ENCODE peak calls at places on chromosomes 12 and 14, in four cellular contexts. Z is DND-41, S is tibial nerve, K is cardiac muscle cell. G is an unnamed sample.

GRCh38 chr14:22802860-22803562 is 12.2 kb downstream of the SLC7A7 start:
- DNase-seq in Z (no peak), S (no peak), K (no peak), G (no peak)

GRCh38 chr12:114866331-114866730 is 182.4 kb upstream of the TBX3 start:
- DNase-seq in Z (no peak), S (no peak), K (no peak), G (no peak)

GRCh38 chr12:105378821-105379400 is 48.4 kb downstream of the C12orf75 start:
- DNase-seq in Z (no peak), S (no peak), K (peak; percentile 30), G (no peak)

GRCh38 chr12:125140918-125141573 is 75.8 kb downstream of the AACS start:
- DNase-seq in Z (no peak), S (no peak), K (no peak), G (peak; percentile 91)

GRCh38 chr12:4245446-4245845 is 28.1 kb upstream of the CCND2 start:
- DNase-seq in Z (no peak), S (no peak), K (no peak), G (no peak)

GRCh38 chr14:34005901-34006300 is 55.0 kb upstream of the EGLN3 start:
- DNase-seq in Z (no peak), S (no peak), K (no peak), G (no peak)

GRCh38 chr14:29236848-29237247 is 470.3 kb downstream of the FOXG1 start:
- DNase-seq in Z (no peak), S (no peak), K (no peak), G (peak; percentile 73)

GRCh38 chr14:103943673-103944072 is 1.3 kb upstream of the RD3L start:
- DNase-seq in Z (no peak), S (no peak), K (no peak), G (no peak)

GRCh38 chr14:52346778-52347177 is 32.7 kb downstream of the PTGER2 start:
- DNase-seq in Z (no peak), S (no peak), K (no peak), G (no peak)

GRCh38 chr12:120540445-120540844 is 6.3 kb downstream of the RNF10 start:
- DNase-seq in Z (no peak), S (no peak), K (no peak), G (no peak)

GRCh38 chr14:21044106-21044618 is 2.0 kb downstream of the RNASE7 start:
- DNase-seq in Z (peak; percentile 20), S (no peak), K (no peak), G (no peak)

GRCh38 chr12:75825686-75826085 is 205.9 kb downstream of the PHLDA1 start:
- DNase-seq in Z (no peak), S (no peak), K (no peak), G (peak; percentile 82)

GRCh38 chr12:131403676-131404075 is 307.2 kb upstream of the SFSWAP start:
- DNase-seq in Z (no peak), S (no peak), K (no peak), G (no peak)

GRCh38 chr12:94954029-94954685 is 49.3 kb downstream of the NDUFA12 start:
- DNase-seq in Z (no peak), S (no peak), K (no peak), G (peak; percentile 91)

GRCh38 chr12:1630081-1630826 is 1.2 kb downstream of the WNT5B start:
- DNase-seq in Z (peak; percentile 43), S (no peak), K (peak; percentile 47), G (peak; percentile 45)

GRCh38 chr12:108939594-108939993 is 59.7 kb downstream of the DAO start:
- DNase-seq in Z (peak; percentile 12), S (no peak), K (peak; percentile 54), G (peak; percentile 58)

GRCh38 chr12:95085612-95086011 is 12.2 kb upstream of the NR2C1 start:
- DNase-seq in Z (no peak), S (no peak), K (no peak), G (no peak)

GRCh38 chr12:24864796-24865125 is 84.1 kb downstream of the BCAT1 start:
- DNase-seq in Z (peak; percentile 49), S (no peak), K (no peak), G (no peak)

GRCh38 chr14:105854600-105855245 is 328.3 kb downstream of the TMEM121 start:
- DNase-seq in Z (peak; percentile 2), S (no peak), K (no peak), G (no peak)

GRCh38 chr12:68617160-68617926 is 6.6 kb downstream of the RAP1B start:
- DNase-seq in Z (no peak), S (no peak), K (no peak), G (peak; percentile 63)

GRCh38 chr14:76313303-76313702 is 62.6 kb upstream of the ESRRB start:
- DNase-seq in Z (no peak), S (no peak), K (no peak), G (no peak)

GRCh38 chr14:51807355-51807754 is 53.1 kb upstream of the GNG2 start:
- DNase-seq in Z (no peak), S (no peak), K (no peak), G (no peak)

GRCh38 chr14:99939421-99939820 is 125.8 kb upstream of the EVL start:
- DNase-seq in Z (no peak), S (no peak), K (no peak), G (no peak)

GRCh38 chr14:24678801-24679247 is 44.8 kb upstream of the GZMB start:
- DNase-seq in Z (peak; percentile 83), S (peak; percentile 81), K (peak; percentile 90), G (peak; percentile 91)

GRCh38 chr14:63192085-63192484 is 12.2 kb upstream of the RHOJ start:
- DNase-seq in Z (no peak), S (no peak), K (no peak), G (peak; percentile 82)

GRCh38 chr12:57430117-57430930 is 519 bp downstream of the R3HDM2 start:
- DNase-seq in Z (peak; percentile 51), S (peak; percentile 26), K (peak; percentile 80), G (peak; percentile 15)

GRCh38 chr12:32270818-32271710 is 128.3 kb upstream of the FGD4 start:
- DNase-seq in Z (no peak), S (no peak), K (no peak), G (peak; percentile 43)

GRCh38 chr12:69701821-69702220 is 2.7 kb upstream of the BEST3 start:
- DNase-seq in Z (no peak), S (no peak), K (no peak), G (no peak)

GRCh38 chr12:44000309-44000952 is 164.6 kb downstream of the TMEM117 start:
- DNase-seq in Z (peak; percentile 42), S (no peak), K (peak; percentile 74), G (peak; percentile 85)

GRCh38 chr12:52280319-52280795 is 5.9 kb downstream of the KRT86 start:
- DNase-seq in Z (no peak), S (peak; percentile 57), K (no peak), G (peak; percentile 96)

GRCh38 chr14:88164906-88165534 is 158.0 kb downstream of the KCNK10 start:
- DNase-seq in Z (peak; percentile 17), S (no peak), K (no peak), G (no peak)

GRCh38 chr14:49033131-49033530 is 553.0 kb downstream of the RPS29 start:
- DNase-seq in Z (no peak), S (no peak), K (no peak), G (no peak)

DNA sequence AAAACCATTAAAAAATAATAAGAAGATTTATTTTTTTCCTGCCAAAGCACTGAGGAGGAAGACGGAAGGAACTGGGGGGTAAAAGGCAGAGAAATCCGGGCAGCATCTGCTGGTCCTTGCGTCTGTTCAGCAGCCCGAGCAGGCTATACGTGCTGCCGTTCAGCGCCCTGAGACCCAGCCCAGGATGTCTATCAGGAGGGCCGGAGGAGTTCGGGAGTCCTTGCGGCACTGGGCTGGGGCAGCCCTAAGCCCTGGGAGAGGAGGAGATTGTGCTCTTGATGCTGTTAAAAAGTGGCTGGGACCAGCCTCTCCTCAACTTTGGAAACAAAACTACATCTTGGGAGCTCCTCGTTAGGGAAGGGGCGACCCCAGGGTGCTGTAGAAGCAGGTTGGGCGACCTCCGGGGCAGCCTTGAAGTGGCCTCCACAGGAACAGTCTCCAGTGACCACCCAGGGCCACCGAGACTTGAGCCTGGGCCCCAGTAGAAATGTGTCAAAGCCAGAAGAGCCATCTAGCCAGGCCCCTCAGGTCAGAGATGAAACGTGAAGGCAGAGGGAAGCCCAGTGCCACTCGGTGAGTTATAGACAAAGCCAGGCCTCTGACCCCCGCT is 14.3 kb downstream of the PGF start:
- DNase-seq in Z (no peak), S (no peak), K (no peak), G (no peak)
- H3K4me3 ChIP-seq in Z (no peak overlapping the region), S (no peak overlapping the region), K (no peak overlapping the region), G (no peak overlapping the region)

GRCh38 chr12:96352161-96352835 is 47.9 kb downstream of the CDK17 start:
- DNase-seq in Z (no peak), S (no peak), K (no peak), G (no peak)

GRCh38 chr12:96350982-96351381 is 49.3 kb downstream of the CDK17 start:
- DNase-seq in Z (no peak), S (no peak), K (no peak), G (no peak)

GRCh38 chr12:96343347-96343954 is 56.8 kb downstream of the CDK17 start:
- DNase-seq in Z (peak; percentile 53), S (no peak), K (no peak), G (no peak)

GRCh38 chr12:96344124-96344695 is 56.0 kb downstream of the CDK17 start:
- DNase-seq in Z (no peak), S (no peak), K (no peak), G (no peak)

GRCh38 chr12:96347130-96347699 is 53.0 kb downstream of the CDK17 start:
- DNase-seq in Z (peak; percentile 29), S (no peak), K (no peak), G (no peak)
- H3K4me3 ChIP-seq in Z (no peak overlapping the region), S (peak overlapping the region; percentile 13), K (no peak overlapping the region), G (no peak overlapping the region)

GRCh38 chr12:104276192-104277131 is 27.1 kb upstream of the EID3 start:
- DNase-seq in Z (no peak), S (no peak), K (no peak), G (no peak)
- H3K4me3 ChIP-seq in Z (no peak overlapping the region), S (no peak overlapping the region), K (no peak overlapping the region), G (no peak overlapping the region)

DNA sequence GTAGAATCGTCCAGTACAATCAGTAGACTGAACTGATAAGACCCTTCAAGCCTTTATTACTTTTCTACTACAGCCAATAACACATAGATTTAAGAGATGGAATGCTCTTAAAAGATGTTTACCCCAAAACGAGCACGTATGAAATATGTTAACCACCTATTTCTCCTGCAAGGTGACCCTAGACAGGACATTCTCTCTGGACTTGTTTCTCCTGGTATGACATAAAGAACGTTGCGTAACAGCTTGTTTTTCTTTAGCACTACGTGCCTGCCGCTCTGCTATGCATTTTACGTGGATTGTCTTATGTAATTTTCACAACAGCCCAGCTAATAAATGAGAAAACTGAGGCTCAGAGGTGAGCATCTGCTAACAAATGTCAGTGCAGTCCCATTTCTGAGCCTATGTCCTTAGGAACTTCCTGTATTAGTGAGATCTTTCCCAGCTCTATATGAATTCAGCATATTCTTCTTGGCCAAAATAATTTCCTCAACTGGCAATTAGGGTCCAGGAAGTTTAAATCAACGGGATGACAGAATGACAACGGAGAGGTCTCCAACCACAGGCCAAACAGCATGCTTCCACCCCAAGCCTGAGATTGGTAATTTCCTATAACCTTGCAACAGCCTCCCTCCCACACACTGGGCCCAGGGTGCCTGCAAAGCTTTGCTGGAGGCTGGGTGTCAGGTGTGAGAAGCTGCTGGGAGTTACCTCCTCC is 3.7 kb downstream of the NFKBIA start:
- DNase-seq in Z (no peak), S (no peak), K (no peak), G (peak; percentile 64)
- H3K4me3 ChIP-seq in Z (no peak overlapping the region), S (peak overlapping the region; percentile 97), K (no peak overlapping the region), G (peak overlapping the region; percentile 71)

G was measured in epithelial cell of esophagus.